ENCODE peak calls at places on chromosomes 13 and 19, in ten cellular contexts. One of them, this sample, is unnamed.

GRCh38 chr19:44807652-44808462 is 1.0 kb upstream of the BCAM start:
- DNase-seq in renal cortical epithelial cell: peak
- DNase-seq in nucleus accumbens: peak
- DNase-seq in iris pigment epithelial cell: no peak
- DNase-seq in ovary: peak
- DNase-seq in posterior cingulate gyrus: peak
- DNase-seq in EH: peak
- DNase-seq in stromal cell of bone marrow: no peak
- DNase-seq in epithelial cell of proximal tubule: peak
- DNase-seq in NT2/D1: no peak
- DNase-seq in this sample: no peak

GRCh38 chr19:39130337-39131254 is 5.0 kb downstream of the PAK4 start:
- DNase-seq in stromal cell of bone marrow: no peak
- DNase-seq in posterior cingulate gyrus: no peak
- DNase-seq in iris pigment epithelial cell: no peak
- DNase-seq in epithelial cell of proximal tubule: no peak
- DNase-seq in NT2/D1: no peak
- DNase-seq in renal cortical epithelial cell: no peak
- DNase-seq in ovary: no peak
- DNase-seq in EH: no peak
- DNase-seq in nucleus accumbens: no peak
- DNase-seq in this sample: no peak

GRCh38 chr13:39887424-39887823 is 232.0 kb downstream of the COG6 start:
- DNase-seq in stromal cell of bone marrow: no peak
- DNase-seq in EH: no peak
- DNase-seq in nucleus accumbens: no peak
- DNase-seq in ovary: no peak
- DNase-seq in posterior cingulate gyrus: no peak
- DNase-seq in iris pigment epithelial cell: no peak
- DNase-seq in renal cortical epithelial cell: no peak
- DNase-seq in epithelial cell of proximal tubule: no peak
- DNase-seq in NT2/D1: no peak
- DNase-seq in this sample: no peak

GRCh38 chr19:43789029-43789428 is 8.3 kb upstream of the KCNN4 start:
- DNase-seq in ovary: no peak
- DNase-seq in epithelial cell of proximal tubule: no peak
- DNase-seq in posterior cingulate gyrus: no peak
- DNase-seq in nucleus accumbens: no peak
- DNase-seq in stromal cell of bone marrow: no peak
- DNase-seq in iris pigment epithelial cell: peak
- DNase-seq in NT2/D1: no peak
- DNase-seq in renal cortical epithelial cell: peak
- DNase-seq in EH: peak
- DNase-seq in this sample: no peak

GRCh38 chr19:52351512-52351911 is 15.5 kb downstream of the ZNF610 start:
- DNase-seq in renal cortical epithelial cell: no peak
- DNase-seq in iris pigment epithelial cell: no peak
- DNase-seq in NT2/D1: no peak
- DNase-seq in nucleus accumbens: no peak
- DNase-seq in posterior cingulate gyrus: no peak
- DNase-seq in ovary: no peak
- DNase-seq in EH: no peak
- DNase-seq in epithelial cell of proximal tubule: no peak
- DNase-seq in stromal cell of bone marrow: no peak
- DNase-seq in this sample: no peak

GRCh38 chr13:41561179-41561578 is 103.8 kb downstream of the RGCC start:
- DNase-seq in posterior cingulate gyrus: no peak
- DNase-seq in stromal cell of bone marrow: no peak
- DNase-seq in EH: no peak
- DNase-seq in nucleus accumbens: no peak
- DNase-seq in epithelial cell of proximal tubule: no peak
- DNase-seq in ovary: no peak
- DNase-seq in iris pigment epithelial cell: peak
- DNase-seq in NT2/D1: no peak
- DNase-seq in renal cortical epithelial cell: no peak
- DNase-seq in this sample: no peak

GRCh38 chr13:101490400-101491015 is 38.0 kb downstream of the ITGBL1 start:
- DNase-seq in nucleus accumbens: no peak
- DNase-seq in renal cortical epithelial cell: peak
- DNase-seq in EH: peak
- DNase-seq in stromal cell of bone marrow: no peak
- DNase-seq in posterior cingulate gyrus: no peak
- DNase-seq in NT2/D1: no peak
- DNase-seq in iris pigment epithelial cell: peak
- DNase-seq in epithelial cell of proximal tubule: no peak
- DNase-seq in ovary: no peak
- DNase-seq in this sample: no peak

GRCh38 chr19:52369463-52370340 is at the start of gene ZNF880:
- DNase-seq in nucleus accumbens: peak
- DNase-seq in epithelial cell of proximal tubule: peak
- DNase-seq in EH: peak
- DNase-seq in NT2/D1: peak
- DNase-seq in ovary: peak
- DNase-seq in stromal cell of bone marrow: peak
- DNase-seq in renal cortical epithelial cell: peak
- DNase-seq in posterior cingulate gyrus: peak
- DNase-seq in iris pigment epithelial cell: peak
- DNase-seq in this sample: peak

GRCh38 chr19:50492303-50493052 is 15.8 kb upstream of the GARIN5A start:
- DNase-seq in renal cortical epithelial cell: no peak
- DNase-seq in iris pigment epithelial cell: no peak
- DNase-seq in epithelial cell of proximal tubule: no peak
- DNase-seq in ovary: no peak
- DNase-seq in EH: no peak
- DNase-seq in posterior cingulate gyrus: no peak
- DNase-seq in nucleus accumbens: peak
- DNase-seq in stromal cell of bone marrow: no peak
- DNase-seq in NT2/D1: no peak
- DNase-seq in this sample: no peak

GRCh38 chr19:44356383-44357111 is at the start of gene ZNF112:
- DNase-seq in iris pigment epithelial cell: peak
- DNase-seq in epithelial cell of proximal tubule: peak
- DNase-seq in renal cortical epithelial cell: peak
- DNase-seq in NT2/D1: peak
- DNase-seq in posterior cingulate gyrus: peak
- DNase-seq in EH: peak
- DNase-seq in nucleus accumbens: peak
- DNase-seq in ovary: peak
- DNase-seq in stromal cell of bone marrow: peak
- DNase-seq in this sample: peak

GRCh38 chr13:83940742-83941141 is 58.5 kb upstream of the SLITRK1 start:
- DNase-seq in iris pigment epithelial cell: peak
- DNase-seq in EH: peak
- DNase-seq in ovary: no peak
- DNase-seq in NT2/D1: no peak
- DNase-seq in stromal cell of bone marrow: no peak
- DNase-seq in nucleus accumbens: no peak
- DNase-seq in epithelial cell of proximal tubule: no peak
- DNase-seq in posterior cingulate gyrus: no peak
- DNase-seq in renal cortical epithelial cell: no peak
- DNase-seq in this sample: no peak

GRCh38 chr19:888615-889385 is 4.2 kb downstream of the MED16 start:
- DNase-seq in ovary: no peak
- DNase-seq in nucleus accumbens: no peak
- DNase-seq in posterior cingulate gyrus: no peak
- DNase-seq in epithelial cell of proximal tubule: no peak
- DNase-seq in stromal cell of bone marrow: no peak
- DNase-seq in EH: no peak
- DNase-seq in iris pigment epithelial cell: no peak
- DNase-seq in NT2/D1: no peak
- DNase-seq in renal cortical epithelial cell: no peak
- DNase-seq in this sample: no peak

GRCh38 chr13:33207616-33207964 is 78.0 kb downstream of the STARD13 start:
- DNase-seq in EH: peak
- DNase-seq in renal cortical epithelial cell: no peak
- DNase-seq in nucleus accumbens: no peak
- DNase-seq in ovary: no peak
- DNase-seq in epithelial cell of proximal tubule: no peak
- DNase-seq in stromal cell of bone marrow: peak
- DNase-seq in iris pigment epithelial cell: peak
- DNase-seq in posterior cingulate gyrus: no peak
- DNase-seq in NT2/D1: no peak
- DNase-seq in this sample: no peak

GRCh38 chr13:43776680-43777079 is 10.1 kb downstream of the ENOX1 start:
- DNase-seq in posterior cingulate gyrus: no peak
- DNase-seq in ovary: no peak
- DNase-seq in EH: peak
- DNase-seq in iris pigment epithelial cell: peak
- DNase-seq in nucleus accumbens: no peak
- DNase-seq in epithelial cell of proximal tubule: no peak
- DNase-seq in NT2/D1: no peak
- DNase-seq in renal cortical epithelial cell: no peak
- DNase-seq in stromal cell of bone marrow: no peak
- DNase-seq in this sample: no peak

GRCh38 chr13:26873174-26873698 is 112.7 kb upstream of the GPR12 start:
- DNase-seq in stromal cell of bone marrow: no peak
- DNase-seq in EH: no peak
- DNase-seq in ovary: no peak
- DNase-seq in NT2/D1: no peak
- DNase-seq in posterior cingulate gyrus: no peak
- DNase-seq in epithelial cell of proximal tubule: no peak
- DNase-seq in nucleus accumbens: no peak
- DNase-seq in renal cortical epithelial cell: no peak
- DNase-seq in iris pigment epithelial cell: no peak
- DNase-seq in this sample: no peak

GRCh38 chr19:2294377-2295335 is 12.7 kb upstream of the PEAK3 start:
- DNase-seq in epithelial cell of proximal tubule: no peak
- DNase-seq in iris pigment epithelial cell: no peak
- DNase-seq in ovary: no peak
- DNase-seq in EH: peak
- DNase-seq in NT2/D1: no peak
- DNase-seq in nucleus accumbens: peak
- DNase-seq in posterior cingulate gyrus: no peak
- DNase-seq in stromal cell of bone marrow: peak
- DNase-seq in renal cortical epithelial cell: no peak
- DNase-seq in this sample: peak

GRCh38 chr19:7348587-7349230 is at the start of gene ARHGEF18:
- DNase-seq in posterior cingulate gyrus: no peak
- DNase-seq in EH: no peak
- DNase-seq in epithelial cell of proximal tubule: no peak
- DNase-seq in ovary: peak
- DNase-seq in NT2/D1: no peak
- DNase-seq in renal cortical epithelial cell: no peak
- DNase-seq in stromal cell of bone marrow: no peak
- DNase-seq in iris pigment epithelial cell: peak
- DNase-seq in nucleus accumbens: no peak
- DNase-seq in this sample: no peak

GRCh38 chr13:29713841-29714240 is 118.4 kb upstream of the SLC7A1 start:
- DNase-seq in epithelial cell of proximal tubule: no peak
- DNase-seq in posterior cingulate gyrus: no peak
- DNase-seq in nucleus accumbens: no peak
- DNase-seq in iris pigment epithelial cell: peak
- DNase-seq in ovary: no peak
- DNase-seq in renal cortical epithelial cell: no peak
- DNase-seq in NT2/D1: no peak
- DNase-seq in stromal cell of bone marrow: no peak
- DNase-seq in EH: peak
- DNase-seq in this sample: no peak

GRCh38 chr13:86324191-86324590 is 525.0 kb upstream of the SLITRK6 start:
- DNase-seq in NT2/D1: no peak
- DNase-seq in epithelial cell of proximal tubule: peak
- DNase-seq in stromal cell of bone marrow: no peak
- DNase-seq in nucleus accumbens: no peak
- DNase-seq in ovary: no peak
- DNase-seq in posterior cingulate gyrus: no peak
- DNase-seq in iris pigment epithelial cell: no peak
- DNase-seq in renal cortical epithelial cell: peak
- DNase-seq in EH: no peak
- DNase-seq in this sample: no peak

GRCh38 chr13:51277943-51278342 is 55.7 kb downstream of the FAM124A start:
- DNase-seq in ovary: no peak
- DNase-seq in epithelial cell of proximal tubule: no peak
- DNase-seq in iris pigment epithelial cell: no peak
- DNase-seq in nucleus accumbens: no peak
- DNase-seq in stromal cell of bone marrow: no peak
- DNase-seq in renal cortical epithelial cell: no peak
- DNase-seq in NT2/D1: no peak
- DNase-seq in posterior cingulate gyrus: no peak
- DNase-seq in EH: no peak
- DNase-seq in this sample: no peak

GRCh38 chr13:113393226-113393571 is 29.3 kb upstream of the GRTP1 start:
- DNase-seq in iris pigment epithelial cell: no peak
- DNase-seq in EH: no peak
- DNase-seq in ovary: no peak
- DNase-seq in NT2/D1: no peak
- DNase-seq in posterior cingulate gyrus: no peak
- DNase-seq in stromal cell of bone marrow: no peak
- DNase-seq in nucleus accumbens: no peak
- DNase-seq in renal cortical epithelial cell: no peak
- DNase-seq in epithelial cell of proximal tubule: no peak
- DNase-seq in this sample: no peak

GRCh38 chr13:33352520-33352919 is 67.0 kb upstream of the STARD13 start:
- DNase-seq in posterior cingulate gyrus: peak
- DNase-seq in NT2/D1: no peak
- DNase-seq in stromal cell of bone marrow: no peak
- DNase-seq in renal cortical epithelial cell: no peak
- DNase-seq in nucleus accumbens: no peak
- DNase-seq in EH: no peak
- DNase-seq in epithelial cell of proximal tubule: no peak
- DNase-seq in iris pigment epithelial cell: no peak
- DNase-seq in ovary: no peak
- DNase-seq in this sample: no peak

GRCh38 chr13:90118467-90119071 is 1228.9 kb upstream of the MIR17HG start:
- DNase-seq in epithelial cell of proximal tubule: no peak
- DNase-seq in posterior cingulate gyrus: no peak
- DNase-seq in ovary: no peak
- DNase-seq in stromal cell of bone marrow: no peak
- DNase-seq in NT2/D1: no peak
- DNase-seq in nucleus accumbens: no peak
- DNase-seq in EH: no peak
- DNase-seq in renal cortical epithelial cell: no peak
- DNase-seq in iris pigment epithelial cell: no peak
- DNase-seq in this sample: no peak